ENCODE peak calls at places on chromosomes 16 and 17, in four cellular contexts. One of them, this sample, is unnamed.
A peak's percentile ranks its signal among the peaks of the same experiment; 100 is the strongest.

GRCh38 chr16:84967828-84968227 is 43.5 kb downstream of the ZDHHC7 start:
- DNase-seq in heart right ventricle: no peak
- DNase-seq in CD8-positive, alpha-beta memory T cell: no peak
- DNase-seq in pancreas: no peak
- DNase-seq in this sample: no peak

GRCh38 chr16:65989861-65990260 is 376.6 kb upstream of the CDH5 start:
- DNase-seq in heart right ventricle: no peak
- DNase-seq in CD8-positive, alpha-beta memory T cell: no peak
- DNase-seq in pancreas: no peak
- DNase-seq in this sample: no peak

GRCh38 chr16:17845031-17845430 is 374.3 kb upstream of the XYLT1 start:
- DNase-seq in heart right ventricle: no peak
- DNase-seq in CD8-positive, alpha-beta memory T cell: no peak
- DNase-seq in pancreas: no peak
- DNase-seq in this sample: no peak

GRCh38 chr16:82660078-82660645 is 33.4 kb downstream of the CDH13 start:
- DNase-seq in heart right ventricle: no peak
- DNase-seq in CD8-positive, alpha-beta memory T cell: peak; percentile 16
- DNase-seq in pancreas: no peak
- DNase-seq in this sample: peak; percentile 19

GRCh38 chr16:67150833-67151396 is at the start of gene B3GNT9:
- DNase-seq in heart right ventricle: peak; percentile 80
- DNase-seq in CD8-positive, alpha-beta memory T cell: no peak
- DNase-seq in pancreas: peak; percentile 76
- DNase-seq in this sample: peak; percentile 90

GRCh38 chr17:40436631-40437030 is 6.6 kb upstream of the IGFBP4 start:
- DNase-seq in heart right ventricle: no peak
- DNase-seq in CD8-positive, alpha-beta memory T cell: no peak
- DNase-seq in pancreas: no peak
- DNase-seq in this sample: no peak

GRCh38 chr16:66403531-66404145 is 23.5 kb upstream of the BEAN1 start:
- DNase-seq in heart right ventricle: no peak
- DNase-seq in CD8-positive, alpha-beta memory T cell: no peak
- DNase-seq in pancreas: no peak
- DNase-seq in this sample: no peak

GRCh38 chr17:17830740-17831207 is 6.0 kb downstream of the SREBF1 start:
- DNase-seq in heart right ventricle: no peak
- DNase-seq in CD8-positive, alpha-beta memory T cell: no peak
- DNase-seq in pancreas: no peak
- DNase-seq in this sample: no peak

GRCh38 chr16:89324056-89325010 is 106.8 kb downstream of the ZNF778 start:
- DNase-seq in heart right ventricle: no peak
- DNase-seq in CD8-positive, alpha-beta memory T cell: no peak
- DNase-seq in pancreas: no peak
- DNase-seq in this sample: peak; percentile 68

GRCh38 chr16:4048481-4048880 is 67.8 kb downstream of the ADCY9 start:
- DNase-seq in heart right ventricle: no peak
- DNase-seq in CD8-positive, alpha-beta memory T cell: no peak
- DNase-seq in pancreas: no peak
- DNase-seq in this sample: no peak

GRCh38 chr16:88839026-88839529 is 17.7 kb downstream of the GALNS start:
- DNase-seq in heart right ventricle: no peak
- DNase-seq in CD8-positive, alpha-beta memory T cell: no peak
- DNase-seq in pancreas: no peak
- DNase-seq in this sample: no peak

GRCh38 chr16:11621920-11622651 is 35.4 kb upstream of the LITAF start:
- DNase-seq in heart right ventricle: peak; percentile 33
- DNase-seq in CD8-positive, alpha-beta memory T cell: peak; percentile 44
- DNase-seq in pancreas: no peak
- DNase-seq in this sample: peak; percentile 71

GRCh38 chr17:76382305-76382802 is 2.1 kb upstream of the SPHK1 start:
- DNase-seq in heart right ventricle: no peak
- DNase-seq in CD8-positive, alpha-beta memory T cell: no peak
- DNase-seq in pancreas: peak; percentile 73
- DNase-seq in this sample: peak; percentile 88

GRCh38 chr17:5209396-5209795 is 17.7 kb upstream of the ZNF594 start:
- DNase-seq in heart right ventricle: no peak
- DNase-seq in CD8-positive, alpha-beta memory T cell: no peak
- DNase-seq in pancreas: no peak
- DNase-seq in this sample: no peak

GRCh38 chr16:88782454-88783390 is 2.3 kb downstream of the PIEZO1 start:
- DNase-seq in heart right ventricle: peak; percentile 15
- DNase-seq in CD8-positive, alpha-beta memory T cell: no peak
- DNase-seq in pancreas: no peak
- DNase-seq in this sample: peak; percentile 65

GRCh38 chr17:51640108-51640622 is 379.8 kb downstream of the UTP18 start:
- DNase-seq in heart right ventricle: no peak
- DNase-seq in CD8-positive, alpha-beta memory T cell: no peak
- DNase-seq in pancreas: no peak
- DNase-seq in this sample: no peak

GRCh38 chr16:70770291-70770967 is 30.5 kb downstream of the VAC14 start:
- DNase-seq in heart right ventricle: no peak
- DNase-seq in CD8-positive, alpha-beta memory T cell: no peak
- DNase-seq in pancreas: no peak
- DNase-seq in this sample: no peak

GRCh38 chr16:55640714-55641327 is 15.0 kb upstream of the SLC6A2 start:
- DNase-seq in heart right ventricle: no peak
- DNase-seq in CD8-positive, alpha-beta memory T cell: no peak
- DNase-seq in pancreas: no peak
- DNase-seq in this sample: no peak

GRCh38 chr17:64063766-64064224 is 43.4 kb upstream of the ICAM2 start:
- DNase-seq in heart right ventricle: peak; percentile 62
- DNase-seq in CD8-positive, alpha-beta memory T cell: peak; percentile 27
- DNase-seq in pancreas: peak; percentile 85
- DNase-seq in this sample: no peak

GRCh38 chr17:9517396-9517795 is 58.2 kb downstream of the STX8 start:
- DNase-seq in heart right ventricle: no peak
- DNase-seq in CD8-positive, alpha-beta memory T cell: no peak
- DNase-seq in pancreas: no peak
- DNase-seq in this sample: peak; percentile 52

GRCh38 chr16:46690281-46691178 is 1.1 kb downstream of the ORC6 start:
- DNase-seq in heart right ventricle: no peak
- DNase-seq in CD8-positive, alpha-beta memory T cell: no peak
- DNase-seq in pancreas: no peak
- DNase-seq in this sample: peak; percentile 15

GRCh38 chr17:67831268-67831667 is 6.0 kb downstream of the BPTF start:
- DNase-seq in heart right ventricle: no peak
- DNase-seq in CD8-positive, alpha-beta memory T cell: no peak
- DNase-seq in pancreas: no peak
- DNase-seq in this sample: no peak

GRCh38 chr17:42132941-42133340 is 10.3 kb downstream of the HSPB9 start:
- DNase-seq in heart right ventricle: no peak
- DNase-seq in CD8-positive, alpha-beta memory T cell: no peak
- DNase-seq in pancreas: no peak
- DNase-seq in this sample: peak; percentile 69

GRCh38 chr17:41787021-41787418 is 509 bp upstream of the JUP start:
- DNase-seq in heart right ventricle: no peak
- DNase-seq in CD8-positive, alpha-beta memory T cell: no peak
- DNase-seq in pancreas: no peak
- DNase-seq in this sample: no peak

GRCh38 chr17:82577300-82577699 is 57.8 kb downstream of the FOXK2 start:
- DNase-seq in heart right ventricle: no peak
- DNase-seq in CD8-positive, alpha-beta memory T cell: no peak
- DNase-seq in pancreas: no peak
- DNase-seq in this sample: no peak

GRCh38 chr16:80518436-80518835 is 22.4 kb upstream of the DYNLRB2 start:
- DNase-seq in heart right ventricle: no peak
- DNase-seq in CD8-positive, alpha-beta memory T cell: no peak
- DNase-seq in pancreas: no peak
- DNase-seq in this sample: no peak

GRCh38 chr16:88376835-88377726 is 5.7 kb upstream of the ZNF469 start:
- DNase-seq in heart right ventricle: no peak
- DNase-seq in CD8-positive, alpha-beta memory T cell: no peak
- DNase-seq in pancreas: peak; percentile 51
- DNase-seq in this sample: no peak

GRCh38 chr17:67365762-67366192 is 600 bp downstream of the PSMD12 start:
- DNase-seq in heart right ventricle: no peak
- DNase-seq in CD8-positive, alpha-beta memory T cell: no peak
- DNase-seq in pancreas: no peak
- DNase-seq in this sample: peak; percentile 52

GRCh38 chr17:17075037-17075755 is 32.9 kb downstream of the MPRIP start:
- DNase-seq in heart right ventricle: peak; percentile 50
- DNase-seq in CD8-positive, alpha-beta memory T cell: no peak
- DNase-seq in pancreas: peak; percentile 45
- DNase-seq in this sample: no peak

GRCh38 chr17:68763551-68763950 is 162.4 kb upstream of the FAM20A start:
- DNase-seq in heart right ventricle: no peak
- DNase-seq in CD8-positive, alpha-beta memory T cell: no peak
- DNase-seq in pancreas: no peak
- DNase-seq in this sample: no peak

GRCh38 chr16:19886061-19886792 is 1.6 kb upstream of the GPRC5B start:
- DNase-seq in heart right ventricle: peak; percentile 77
- DNase-seq in CD8-positive, alpha-beta memory T cell: peak; percentile 65
- DNase-seq in pancreas: peak; percentile 89
- DNase-seq in this sample: peak; percentile 77

GRCh38 chr17:45906237-45906636 is 11.9 kb downstream of the MAPT start:
- DNase-seq in heart right ventricle: no peak
- DNase-seq in CD8-positive, alpha-beta memory T cell: no peak
- DNase-seq in pancreas: no peak
- DNase-seq in this sample: no peak

GRCh38 chr16:86862596-86862995 is 284.2 kb downstream of the FOXL1 start:
- DNase-seq in heart right ventricle: peak; percentile 40
- DNase-seq in CD8-positive, alpha-beta memory T cell: no peak
- DNase-seq in pancreas: peak; percentile 68
- DNase-seq in this sample: no peak

GRCh38 chr17:75228305-75228704 is 22.8 kb downstream of the NUP85 start:
- DNase-seq in heart right ventricle: no peak
- DNase-seq in CD8-positive, alpha-beta memory T cell: no peak
- DNase-seq in pancreas: no peak
- DNase-seq in this sample: no peak

GRCh38 chr17:75231741-75232464 is 26.4 kb downstream of the NUP85 start:
- DNase-seq in heart right ventricle: no peak
- DNase-seq in CD8-positive, alpha-beta memory T cell: no peak
- DNase-seq in pancreas: no peak
- DNase-seq in this sample: no peak

GRCh38 chr17:75228847-75229246 is 23.4 kb downstream of the NUP85 start:
- DNase-seq in heart right ventricle: no peak
- DNase-seq in CD8-positive, alpha-beta memory T cell: no peak
- DNase-seq in pancreas: no peak
- DNase-seq in this sample: no peak

GRCh38 chr17:75231071-75231470 is 25.6 kb downstream of the NUP85 start:
- DNase-seq in heart right ventricle: no peak
- DNase-seq in CD8-positive, alpha-beta memory T cell: no peak
- DNase-seq in pancreas: no peak
- DNase-seq in this sample: no peak

DNA sequence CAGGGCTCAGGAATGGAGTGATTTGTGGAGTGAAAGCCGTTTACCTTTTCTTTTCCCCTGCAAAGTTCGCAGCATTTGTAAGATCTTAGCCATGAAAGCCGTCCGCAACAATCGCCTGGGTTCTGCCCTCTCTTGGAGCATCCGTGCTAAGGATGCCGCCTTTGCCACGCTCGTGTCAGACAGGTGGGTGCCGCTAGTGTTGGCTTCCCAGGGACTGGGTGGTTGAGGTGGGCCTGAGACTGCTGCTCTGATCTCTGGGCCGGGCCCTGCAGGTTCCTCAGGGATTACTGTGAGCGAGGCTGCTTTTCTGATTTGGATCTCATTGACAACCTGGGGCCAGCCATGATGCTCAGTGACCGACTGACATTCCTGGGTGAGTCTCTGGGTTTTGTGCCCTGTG is 27.3 kb downstream of the NUP85 start:
- DNase-seq in heart right ventricle: no peak
- DNase-seq in CD8-positive, alpha-beta memory T cell: no peak
- DNase-seq in pancreas: no peak
- DNase-seq in this sample: no peak
- H3K36me3 ChIP-seq in heart right ventricle: no peaks in the 10 kb centered on the region
- H3K36me3 ChIP-seq in CD8-positive, alpha-beta memory T cell: peaks cover 59% of the 10 kb centered on the region
- H3K36me3 ChIP-seq in pancreas: no peaks in the 10 kb centered on the region
- H3K36me3 ChIP-seq in this sample: peaks cover 99% of the 10 kb centered on the region

DNA sequence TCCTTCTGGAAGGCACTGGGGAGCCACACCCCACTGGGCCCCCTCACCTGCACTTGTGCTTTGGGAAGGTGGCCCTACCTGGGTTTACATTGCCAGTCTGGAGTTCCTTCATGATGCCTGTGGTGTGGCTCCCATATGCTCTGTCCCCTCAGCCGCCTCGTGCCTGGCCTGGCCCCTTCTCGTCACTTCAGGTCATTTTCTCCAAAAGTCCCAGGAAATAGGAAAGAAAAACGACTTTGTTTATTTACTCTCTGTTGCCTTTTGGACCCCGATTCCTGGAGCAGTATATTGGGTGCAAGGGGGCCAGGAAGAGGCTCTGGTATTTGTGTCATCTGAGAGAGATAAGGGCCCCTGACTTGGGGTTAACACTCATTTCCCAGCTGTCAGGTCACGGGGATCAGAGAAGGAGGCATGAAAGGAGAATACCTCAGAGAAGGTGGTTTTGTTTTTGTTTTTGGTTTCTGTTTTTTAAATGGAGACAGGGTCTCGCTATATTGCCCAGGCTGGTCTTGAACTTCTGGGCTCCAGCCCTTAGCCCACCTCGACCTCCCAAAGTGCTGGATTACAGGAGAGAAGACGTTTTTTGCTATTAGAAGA is 4.7 kb downstream of the SOCS3 start:
- DNase-seq in heart right ventricle: no peak
- DNase-seq in CD8-positive, alpha-beta memory T cell: no peak
- DNase-seq in pancreas: no peak
- DNase-seq in this sample: no peak
- H3K27ac ChIP-seq in heart right ventricle: peak overlapping the region; percentile 96
- H3K27ac ChIP-seq in CD8-positive, alpha-beta memory T cell: peak overlapping the region; percentile 73
- H3K27ac ChIP-seq in pancreas: no peak overlapping the region
- H3K27ac ChIP-seq in this sample: no peak overlapping the region

GRCh38 chr17:1110844-1111598 is 68.8 kb downstream of the ABR start:
- DNase-seq in heart right ventricle: peak; percentile 60
- DNase-seq in CD8-positive, alpha-beta memory T cell: no peak
- DNase-seq in pancreas: peak; percentile 68
- DNase-seq in this sample: peak; percentile 82
- H3K4me3 ChIP-seq in heart right ventricle: no peak overlapping the region
- H3K4me3 ChIP-seq in CD8-positive, alpha-beta memory T cell: no peak overlapping the region
- H3K4me3 ChIP-seq in pancreas: no peak overlapping the region
- H3K4me3 ChIP-seq in this sample: no peak overlapping the region

DNA sequence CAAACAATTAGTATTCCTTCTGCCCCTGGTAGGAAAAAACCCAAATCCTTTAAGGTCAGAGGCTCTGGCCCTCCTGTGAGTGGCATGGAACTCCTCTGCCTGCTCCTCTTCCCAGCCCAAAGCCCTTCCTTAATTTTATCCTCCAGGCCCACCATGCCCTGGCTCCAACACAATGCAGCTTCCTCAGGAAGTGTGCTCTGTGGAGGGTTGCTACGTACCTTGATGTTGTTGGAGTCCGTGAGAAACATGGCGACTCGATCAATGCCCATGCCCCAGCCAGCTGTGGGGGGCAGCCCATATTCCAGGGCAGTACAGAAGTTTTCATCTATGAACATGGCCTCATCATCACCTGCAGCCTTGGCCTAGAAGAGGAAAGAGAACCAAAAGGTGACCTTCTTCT is 5.3 kb upstream of the ADAT1 start:
- DNase-seq in heart right ventricle: no peak
- DNase-seq in CD8-positive, alpha-beta memory T cell: no peak
- DNase-seq in pancreas: no peak
- DNase-seq in this sample: no peak
- H3K36me3 ChIP-seq in heart right ventricle: peaks cover 14% of the 10 kb centered on the region
- H3K36me3 ChIP-seq in CD8-positive, alpha-beta memory T cell: peaks cover 54% of the 10 kb centered on the region
- H3K36me3 ChIP-seq in pancreas: no peaks in the 10 kb centered on the region
- H3K36me3 ChIP-seq in this sample: peaks cover 75% of the 10 kb centered on the region

This sample was measured in SJSA1.